ENCODE peak calls at places on chromosomes 6 and 20, in eight cellular contexts. N is GM23248, L is heart left ventricle, Q is mucosa of descending colon, V is upper lobe of right lung, Z is body of pancreas, J is left ventricle myocardium inferior, M is adipocyte. X is an unnamed sample. For H3K4me1, the result is how much of the 10 kb centered on the place peaks cover.

GRCh38 chr6:164911151-164911550 is 398.3 kb downstream of the C6orf118 start:
- DNase-seq in N (no peak), L (no peak), Q (no peak), V (no peak), Z (no peak), J (no peak), M (no peak), X (no peak)

GRCh38 chr6:86913795-86914194 is 23.5 kb upstream of the HTR1E start:
- DNase-seq in N (no peak), L (no peak), Q (no peak), V (no peak), Z (no peak), J (no peak), M (no peak), X (no peak)

GRCh38 chr20:45358282-45359068 is 4.5 kb upstream of the SYS1 start:
- DNase-seq in N (peak), L (peak), Q (no peak), V (peak), Z (peak), J (peak), M (peak), X (peak)

GRCh38 chr20:43247361-43247760 is 57.7 kb upstream of the PTPRT start:
- DNase-seq in N (no peak), L (no peak), Q (no peak), V (no peak), Z (no peak), J (no peak), M (no peak), X (peak)

GRCh38 chr6:162965366-162965765 is 237.6 kb downstream of the PACRG start:
- DNase-seq in N (no peak), L (no peak), Q (no peak), V (no peak), Z (no peak), J (no peak), M (no peak), X (no peak)

GRCh38 chr20:25197173-25197869 is 1.8 kb downstream of the ENTPD6 start:
- DNase-seq in N (no peak), L (no peak), Q (peak), V (no peak), Z (no peak), J (no peak), M (no peak), X (no peak)

GRCh38 chr6:81894788-81895221 is 142.3 kb upstream of the TENT5A start:
- DNase-seq in N (peak), L (peak), Q (no peak), V (no peak), Z (no peak), J (peak), M (peak), X (no peak)

GRCh38 chr6:35166160-35166919 is 25.2 kb upstream of the TCP11 start:
- DNase-seq in N (no peak), L (no peak), Q (peak), V (no peak), Z (no peak), J (no peak), M (no peak), X (no peak)

GRCh38 chr20:57089701-57090144 is 176.7 kb downstream of the BMP7 start:
- DNase-seq in N (peak), L (peak), Q (peak), V (peak), Z (peak), J (peak), M (peak), X (no peak)

GRCh38 chr6:4565301-4566250 is 210.6 kb upstream of the CDYL start:
- DNase-seq in N (no peak), L (no peak), Q (no peak), V (no peak), Z (no peak), J (no peak), M (no peak), X (no peak)

GRCh38 chr6:96458771-96459170 is 62.8 kb upstream of the UFL1 start:
- DNase-seq in N (no peak), L (no peak), Q (no peak), V (no peak), Z (no peak), J (no peak), M (no peak), X (no peak)

GRCh38 chr6:137976430-137976829 is 109.4 kb downstream of the TNFAIP3 start:
- DNase-seq in N (no peak), L (no peak), Q (no peak), V (no peak), Z (no peak), J (no peak), M (no peak), X (no peak)
- H3K4me3 ChIP-seq in N (no peak), L (no peak), Q (no peak), V (no peak), Z (no peak), J (no peak), M (no peak), X (no peak)

GRCh38 chr6:122799916-122800701 is 11.1 kb downstream of the SMPDL3A start:
- DNase-seq in N (peak), L (no peak), Q (no peak), V (no peak), Z (peak), J (no peak), M (peak), X (peak)
- H3K4me1 ChIP-seq in N (under half), L (under half), Q (under half), V (under half), Z (half or more), J (under half), M (half or more), X (under half)

DNA sequence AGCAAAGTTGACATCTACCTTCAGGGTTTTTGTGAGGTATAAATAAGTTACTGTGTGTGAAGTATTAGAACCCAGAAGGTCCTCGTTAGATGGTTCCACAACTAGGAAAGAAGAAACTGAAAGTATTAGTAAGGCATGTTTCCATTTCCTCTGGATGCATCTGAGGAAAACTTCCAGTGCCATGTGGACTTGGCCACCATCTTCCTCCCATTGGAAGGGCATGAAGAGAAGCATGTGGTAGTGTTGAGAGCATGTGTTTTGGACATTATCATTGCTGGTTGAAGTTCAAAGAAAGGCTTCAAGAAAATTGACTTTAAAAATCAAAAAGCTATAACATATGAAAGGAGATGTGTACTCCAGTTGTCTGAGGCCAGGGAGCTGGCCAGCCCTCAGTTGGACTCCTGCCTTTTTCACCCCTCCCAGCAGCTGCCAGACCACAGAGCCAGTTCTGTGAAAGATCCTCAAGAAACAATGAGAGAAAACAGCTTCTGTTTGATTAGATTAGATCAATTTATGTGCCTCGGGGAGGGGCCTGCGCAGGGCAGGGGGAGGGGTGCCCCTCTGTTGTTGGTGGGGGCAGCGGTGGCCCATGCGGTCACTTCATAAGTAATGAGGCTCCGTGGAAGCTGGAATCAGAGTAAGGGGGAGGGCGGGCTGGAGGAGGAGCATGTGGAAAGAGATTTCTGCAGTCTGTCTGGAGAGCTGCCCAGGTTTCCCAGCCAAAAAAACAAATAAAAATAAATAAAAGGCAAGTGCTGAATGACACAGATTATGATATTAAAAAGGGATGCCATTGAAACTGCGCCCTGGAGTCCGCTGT is 154.0 kb downstream of the JARID2 start:
- DNase-seq in N (peak), L (peak), Q (peak), V (peak), Z (peak), J (peak), M (peak), X (no peak)
- H3K4me3 ChIP-seq in N (peak), L (peak), Q (no peak), V (peak), Z (no peak), J (peak), M (peak), X (no peak)

DNA sequence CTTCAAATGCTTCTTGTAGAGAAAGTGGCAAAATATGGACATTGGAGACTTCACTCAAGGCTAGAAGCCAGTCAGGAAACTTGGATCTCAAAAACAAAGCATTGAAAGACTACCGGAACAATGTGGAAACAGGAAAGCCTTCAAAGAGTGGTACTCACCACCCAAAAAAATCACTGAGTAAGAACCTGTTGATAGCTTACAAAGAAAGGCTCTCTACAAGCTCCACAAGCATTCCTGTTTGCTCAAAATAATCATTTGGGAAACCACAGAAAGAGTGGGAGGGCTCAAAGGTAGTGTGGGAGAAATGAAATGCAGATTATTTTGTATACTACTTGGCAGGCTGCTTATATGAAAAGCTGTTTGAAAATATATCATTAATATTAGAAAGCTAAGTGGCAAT is 9.5 kb upstream of the DST start:
- DNase-seq in N (peak), L (no peak), Q (no peak), V (no peak), Z (no peak), J (no peak), M (peak), X (no peak)
- H3K4me1 ChIP-seq in N (half or more), L (under half), Q (under half), V (under half), Z (under half), J (half or more), M (under half), X (half or more)

X was measured in RWPE2.